ENCODE peak calls at places on chromosomes 12 and 14, in six cellular contexts. Y is activated T-helper 1 cell treated with anti-CD3 and anti-CD28 coated beads, Interleukin-12 subunit alpha, Interleukin-12 subunit beta, Interleukin-2, Interleukin-4 antibody, amounts not matched to agents 30 ng/mL and 10 ng/mL and 1 ng/mL, durations not matched to agents 14 hours and 24 hours and 36 hours; G is non-pigmented ciliary epithelial cell; Q is stimulated activated CD8-positive, alpha-beta memory T cell treated with anti-CD3 and anti-CD28 coated beads, Interleukin-15, amount 100 ng/mL, for 24 hours; L is T-helper 1 cell; X is MM.1S. H is an unnamed sample.

GRCh38 chr12:6752181-6752930 is 585 bp downstream of the MLF2 start:
- DNase-seq in L (peak; percentile 17), G (no peak), Y (no peak), X (no peak), Q (no peak), H (peak; percentile 41)

GRCh38 chr12:105204916-105205315 is 31.1 kb downstream of the APPL2 start:
- DNase-seq in X (no peak), L (no peak), Y (no peak), G (peak; percentile 51), Q (no peak), H (peak; percentile 76)

GRCh38 chr12:54017027-54017788 is 8.4 kb downstream of the HOXC8 start:
- DNase-seq in L (no peak), Y (no peak), G (no peak), X (no peak), Q (no peak), H (peak; percentile 49)

GRCh38 chr14:68630081-68630571 is 162.7 kb downstream of the ZFP36L1 start:
- DNase-seq in L (no peak), G (no peak), Q (no peak), X (no peak), Y (no peak), H (no peak)

GRCh38 chr12:132506730-132507538 is 17.0 kb downstream of the FBRSL1 start:
- DNase-seq in X (no peak), L (no peak), Q (peak; percentile 27), Y (peak; percentile 60), G (peak; percentile 18), H (peak; percentile 77)

GRCh38 chr12:114439833-114440449 is 34.0 kb upstream of the TBX5 start:
- DNase-seq in X (no peak), L (no peak), G (no peak), Y (no peak), Q (no peak), H (no peak)

GRCh38 chr12:47740536-47741339 is 15.4 kb upstream of the ENDOU start:
- DNase-seq in Y (no peak), Q (no peak), G (no peak), L (no peak), X (no peak), H (no peak)

GRCh38 chr12:81128930-81129554 is 51.2 kb downstream of the ACSS3 start:
- DNase-seq in G (no peak), Y (no peak), X (peak; percentile 65), Q (no peak), L (no peak), H (peak; percentile 12)

GRCh38 chr12:106358410-106359241 is 1.1 kb downstream of the POLR3B start:
- DNase-seq in Q (no peak), L (no peak), Y (no peak), X (no peak), G (peak; percentile 51), H (no peak)

GRCh38 chr14:21496453-21496852 is 14.7 kb downstream of the METTL3 start:
- DNase-seq in L (no peak), Q (no peak), X (no peak), G (no peak), Y (no peak), H (no peak)

GRCh38 chr14:74954232-74954946 is 1.0 kb downstream of the PGF start:
- DNase-seq in L (no peak), Q (no peak), X (no peak), Y (no peak), G (no peak), H (no peak)

GRCh38 chr12:110531741-110532333 is 29.7 kb downstream of the RAD9B start:
- DNase-seq in Y (no peak), Q (no peak), L (no peak), G (no peak), X (peak; percentile 30), H (peak; percentile 57)

GRCh38 chr12:27865421-27865820 is 85.4 kb upstream of the MANSC4 start:
- DNase-seq in Y (no peak), Q (no peak), X (no peak), G (peak; percentile 31), L (no peak), H (no peak)

GRCh38 chr12:70756118-70756517 is 118.9 kb upstream of the PTPRB start:
- DNase-seq in G (peak; percentile 36), L (no peak), X (no peak), Y (no peak), Q (no peak), H (no peak)

GRCh38 chr12:122366685-122367475 is 55.6 kb downstream of the CLIP1 start:
- DNase-seq in Q (no peak), G (peak; percentile 77), X (no peak), L (no peak), Y (no peak), H (peak; percentile 93)

GRCh38 chr14:50941151-50941550 is 3.1 kb downstream of the PYGL start:
- DNase-seq in G (peak; percentile 65), X (no peak), Y (no peak), L (no peak), Q (no peak), H (peak; percentile 100)

GRCh38 chr14:75811136-75811839 is 150.2 kb downstream of the TTLL5 start:
- DNase-seq in L (no peak), X (no peak), Q (no peak), G (no peak), Y (no peak), H (no peak)

GRCh38 chr14:22339277-22339676 is 249.7 kb downstream of the DAD1 start:
- DNase-seq in Y (no peak), G (peak; percentile 77), X (no peak), Q (no peak), L (no peak), H (no peak)

GRCh38 chr14:24887623-24888304 is 162.2 kb downstream of the STXBP6 start:
- DNase-seq in Y (no peak), G (no peak), L (no peak), X (no peak), Q (no peak), H (no peak)

GRCh38 chr12:96375841-96376249 is 24.4 kb downstream of the CDK17 start:
- DNase-seq in G (no peak), Q (no peak), L (no peak), Y (no peak), X (peak; percentile 57), H (no peak)

GRCh38 chr14:21093769-21094681 is 4.4 kb downstream of the ZNF219 start:
- DNase-seq in G (no peak), L (no peak), Y (no peak), X (no peak), Q (no peak), H (peak; percentile 64)

GRCh38 chr14:101820283-101820798 is 58.8 kb downstream of the PPP2R5C start:
- DNase-seq in G (no peak), Y (no peak), X (no peak), L (no peak), Q (no peak), H (no peak)

GRCh38 chr12:24928131-24928530 is 20.8 kb downstream of the BCAT1 start:
- DNase-seq in Q (no peak), X (no peak), Y (no peak), G (no peak), L (no peak), H (no peak)

GRCh38 chr14:67817750-67818438 is 1.5 kb upstream of the ZFYVE26 start:
- DNase-seq in X (no peak), Y (no peak), L (no peak), G (no peak), Q (no peak), H (no peak)

GRCh38 chr14:69101331-69101826 is 51.5 kb downstream of the DCAF5 start:
- DNase-seq in Y (no peak), Q (no peak), L (no peak), G (peak; percentile 55), X (no peak), H (peak; percentile 28)

GRCh38 chr14:50082784-50083466 is 33.4 kb downstream of the VCPKMT start:
- DNase-seq in G (no peak), L (peak; percentile 64), Y (peak; percentile 84), Q (no peak), X (peak; percentile 82), H (no peak)

GRCh38 chr14:59262717-59263469 is 74.4 kb downstream of the DAAM1 start:
- DNase-seq in L (no peak), Y (no peak), Q (no peak), G (no peak), X (no peak), H (peak; percentile 94)

GRCh38 chr14:95514131-95515079 is 2.0 kb downstream of the SYNE3 start:
- DNase-seq in Q (no peak), L (no peak), X (peak; percentile 45), G (no peak), Y (no peak), H (no peak)

GRCh38 chr12:105261010-105261409 is 25.0 kb upstream of the APPL2 start:
- DNase-seq in Q (no peak), L (no peak), G (no peak), X (no peak), Y (no peak), H (no peak)

GRCh38 chr12:97016163-97016562 is 109.1 kb downstream of the NEDD1 start:
- DNase-seq in Y (no peak), G (no peak), X (no peak), Q (no peak), L (no peak), H (no peak)

GRCh38 chr14:75982724-75983358 is 1.0 kb upstream of the TGFB3 start:
- DNase-seq in Q (no peak), X (peak; percentile 33), Y (peak; percentile 15), G (no peak), L (no peak), H (no peak)